ENCODE peak calls at places on chromosomes 16 and 17, in five cellular contexts. G, F, V, E and J are unnamed samples.

GRCh38 chr16:78800535-78800934 is 701.1 kb downstream of the WWOX start:
- DNase-seq in E (no peak), V (no peak), G (no peak), F (no peak), J (no peak)

GRCh38 chr16:53642094-53642493 is 61.6 kb downstream of the RPGRIP1L start:
- DNase-seq in F (no peak), V (no peak), G (no peak), E (peak), J (no peak)

GRCh38 chr17:58330544-58330996 is 2.0 kb upstream of the TSPOAP1 start:
- DNase-seq in V (no peak), F (no peak), E (no peak), G (no peak), J (no peak)

GRCh38 chr16:48860341-48860740 is 250.4 kb upstream of the N4BP1 start:
- DNase-seq in V (no peak), E (no peak), F (no peak), G (no peak), J (no peak)

GRCh38 chr16:819336-819735 is 18.8 kb upstream of the GNG13 start:
- DNase-seq in E (no peak), G (no peak), V (no peak), F (no peak), J (no peak)

GRCh38 chr16:11084484-11085024 is 140.2 kb downstream of the CLEC16A start:
- DNase-seq in V (peak), G (no peak), E (no peak), F (peak), J (no peak)

GRCh38 chr17:44390250-44390649 is 801 bp upstream of the ITGA2B start:
- DNase-seq in E (no peak), F (no peak), V (no peak), G (no peak), J (no peak)

GRCh38 chr17:14522795-14523387 is 222.0 kb downstream of the HS3ST3B1 start:
- DNase-seq in F (no peak), V (no peak), G (no peak), E (no peak), J (no peak)

GRCh38 chr16:19809121-19809635 is 75.5 kb downstream of the GPRC5B start:
- DNase-seq in E (no peak), G (peak), V (peak), F (no peak), J (peak)

GRCh38 chr16:10970065-10970464 is 25.7 kb downstream of the CLEC16A start:
- DNase-seq in E (no peak), V (peak), F (peak), G (no peak), J (no peak)

GRCh38 chr17:41836550-41837196 is 641 bp upstream of the NT5C3B start:
- DNase-seq in F (no peak), E (no peak), V (no peak), G (no peak), J (no peak)

GRCh38 chr17:67289174-67289876 is 44.3 kb upstream of the HELZ start:
- DNase-seq in E (peak), F (peak), V (peak), G (peak), J (no peak)

GRCh38 chr16:88631384-88631783 is 7.0 kb upstream of the IL17C start:
- DNase-seq in V (no peak), G (no peak), E (no peak), F (no peak), J (no peak)

GRCh38 chr17:51860934-51861561 is 297.5 kb downstream of the CA10 start:
- DNase-seq in E (no peak), V (no peak), G (no peak), F (no peak), J (no peak)

GRCh38 chr17:13931111-13931526 is 138.2 kb upstream of the COX10 start:
- DNase-seq in G (no peak), V (peak), E (peak), F (peak), J (no peak)

GRCh38 chr17:76501018-76501826 is at the start of gene RHBDF2:
- DNase-seq in F (peak), V (peak), E (peak), G (peak), J (peak)

GRCh38 chr16:81486555-81487061 is 42.0 kb downstream of the CMIP start:
- DNase-seq in E (no peak), V (peak), G (peak), F (peak), J (no peak)

GRCh38 chr17:37490638-37491614 is 1.2 kb downstream of the DUSP14 start:
- DNase-seq in V (peak), G (peak), E (no peak), F (peak), J (no peak)

GRCh38 chr16:1707193-1707790 is 1.3 kb downstream of the MAPK8IP3 start:
- DNase-seq in V (peak), F (peak), G (no peak), E (no peak), J (no peak)

GRCh38 chr16:65117701-65118448 is 4.0 kb downstream of the CDH11 start:
- DNase-seq in E (peak), V (peak), F (peak), G (peak), J (peak)

GRCh38 chr16:83899272-83899897 is 470 bp downstream of the MLYCD start:
- DNase-seq in E (peak), G (peak), F (peak), V (peak), J (no peak)

GRCh38 chr16:88650749-88651275 is at the start of gene CYBA:
- DNase-seq in G (peak), V (peak), E (peak), F (peak), J (no peak)

GRCh38 chr16:28301154-28301553 is 8.8 kb downstream of the SBK1 start:
- DNase-seq in F (no peak), G (peak), E (no peak), V (no peak), J (no peak)

GRCh38 chr16:50372611-50373344 is 4.0 kb upstream of the BRD7 start:
- DNase-seq in F (peak), E (no peak), G (peak), V (peak), J (no peak)

GRCh38 chr16:84541999-84542876 is 37.8 kb upstream of the MEAK7 start:
- DNase-seq in F (peak), V (peak), E (no peak), G (no peak), J (no peak)

GRCh38 chr17:77728022-77728671 is 230.4 kb upstream of the TNRC6C start:
- DNase-seq in V (no peak), G (peak), F (peak), E (no peak), J (peak)

GRCh38 chr16:1152123-1152638 is 725 bp upstream of the CACNA1H start:
- DNase-seq in V (no peak), F (no peak), E (no peak), G (no peak), J (no peak)

GRCh38 chr17:45300060-45300751 is 16.6 kb downstream of the MAP3K14 start:
- DNase-seq in V (no peak), E (no peak), G (no peak), F (no peak), J (no peak)

GRCh38 chr17:57989011-57989345 is 924 bp upstream of the VEZF1 start:
- DNase-seq in F (no peak), V (peak), E (no peak), G (peak), J (no peak)

GRCh38 chr16:68722119-68723024 is 14.7 kb upstream of the CDH1 start:
- DNase-seq in V (no peak), E (no peak), G (no peak), F (no peak), J (no peak)

GRCh38 chr17:76969598-76970172 is 101.5 kb downstream of the MGAT5B start:
- DNase-seq in G (no peak), V (no peak), F (no peak), E (no peak), J (no peak)

DNA sequence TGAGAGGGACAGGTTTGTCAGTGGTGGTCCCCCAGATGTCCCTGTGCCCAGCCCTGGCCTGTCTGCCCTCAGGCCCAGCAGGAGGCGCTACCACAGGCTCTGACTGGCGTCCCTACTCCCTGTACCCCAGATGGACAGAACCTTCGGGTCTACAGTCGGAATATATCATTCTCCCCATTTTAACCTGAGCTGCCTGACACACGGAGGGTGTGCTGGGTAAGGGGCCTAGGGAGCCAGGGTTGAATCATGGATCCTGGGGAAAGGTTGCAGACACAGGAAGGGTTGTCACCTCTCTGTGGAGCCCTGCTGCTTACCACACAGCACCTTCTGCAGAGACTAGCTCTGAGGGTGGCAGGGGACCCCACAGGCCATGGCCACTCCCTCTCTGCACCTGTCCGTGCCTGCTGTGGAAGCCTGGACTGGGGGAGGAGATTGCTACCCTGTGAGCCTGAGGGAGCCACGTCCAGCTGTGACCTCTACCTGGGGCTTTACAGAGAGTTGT is 162.2 kb upstream of the ZNF267 start:
- DNase-seq in F (no peak), V (no peak), G (no peak), E (peak), J (no peak)
- TF ChIP-seq CTCF in F (no peak), V (no peak), G (no peak), E (no peak), J (no peak)

GRCh38 chr16:71501562-71501961 is 12.4 kb upstream of the ZNF19 start:
- DNase-seq in F (no peak), E (no peak), V (no peak), G (no peak), J (no peak)
- TF ChIP-seq CTCF in F (no peak), E (no peak), V (no peak), G (no peak), J (no peak)

GRCh38 chr17:74086992-74087391 is 116.5 kb upstream of the RPL38 start:
- DNase-seq in G (no peak), E (no peak), V (no peak), F (no peak), J (no peak)

GRCh38 chr17:74094651-74095050 is 108.8 kb upstream of the RPL38 start:
- DNase-seq in F (no peak), G (no peak), V (no peak), E (no peak), J (no peak)

GRCh38 chr17:74085434-74085833 is 118.0 kb upstream of the RPL38 start:
- DNase-seq in F (no peak), G (no peak), V (no peak), E (no peak), J (no peak)

GRCh38 chr17:74089869-74090464 is 113.5 kb upstream of the RPL38 start:
- DNase-seq in G (no peak), V (no peak), E (peak), F (peak), J (no peak)
- TF ChIP-seq CTCF in G (peak), V (peak), E (peak), F (peak), J (peak)

DNA sequence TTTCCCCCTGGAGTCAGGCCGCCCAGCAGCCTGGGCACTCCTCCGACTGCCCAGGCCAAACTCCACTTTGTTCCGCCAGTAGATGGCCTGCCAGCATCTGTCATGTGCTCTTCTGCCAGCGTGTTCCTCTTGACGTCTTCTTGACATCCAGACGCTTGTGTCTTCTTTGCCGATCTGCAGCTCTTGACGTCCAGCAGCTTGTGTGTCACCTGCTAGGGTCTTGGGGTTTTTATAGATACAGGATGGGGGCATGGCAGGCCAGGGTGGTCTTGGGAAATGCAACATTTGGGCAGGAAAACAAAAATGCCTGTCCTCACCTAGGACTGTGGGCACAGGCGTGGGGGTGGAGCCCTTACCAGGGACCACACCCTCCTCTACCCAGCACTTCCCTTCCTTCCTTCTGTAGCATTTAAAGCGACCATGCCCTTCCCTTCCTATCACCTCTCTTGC is 88.7 kb downstream of the BMERB1 start:
- DNase-seq in F (no peak), G (peak), V (no peak), E (no peak), J (no peak)
- TF ChIP-seq CTCF in F (no peak), G (peak), V (no peak), E (peak), J (no peak)

DNA sequence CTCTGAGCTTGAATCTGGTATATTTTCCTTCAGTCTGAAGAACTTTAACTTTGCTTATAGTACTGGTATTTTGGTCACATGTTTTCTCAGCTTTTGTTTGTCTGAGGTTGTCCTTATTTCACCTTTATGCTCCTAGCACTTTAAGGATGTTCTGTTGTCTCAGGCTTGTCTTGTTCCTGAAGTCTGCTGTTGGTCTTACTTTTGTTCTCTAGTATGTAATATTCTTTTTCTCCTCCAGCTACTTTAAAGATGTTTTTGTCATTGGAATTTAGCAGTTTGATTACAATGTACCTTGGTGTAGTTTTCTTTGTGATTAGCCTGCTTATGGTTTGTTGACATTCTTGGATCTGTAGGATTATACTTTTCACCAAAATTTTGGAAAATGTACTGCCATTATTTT is 23.6 kb downstream of the RPTOR start:
- DNase-seq in V (no peak), E (no peak), F (no peak), G (no peak), J (no peak)
- TF ChIP-seq CTCF in V (no peak), E (no peak), F (no peak), G (no peak), J (no peak)

GRCh38 chr17:62679866-62680377 is 52.5 kb downstream of the MRC2 start:
- DNase-seq in F (no peak), E (no peak), V (no peak), G (no peak), J (no peak)
- TF ChIP-seq CTCF in F (no peak), E (no peak), V (no peak), G (no peak), J (no peak)

GRCh38 chr17:39669897-39670735 is 1.9 kb downstream of the PNMT start:
- DNase-seq in V (no peak), E (no peak), G (peak), F (no peak), J (no peak)

GRCh38 chr17:39666231-39666600 is 1.1 kb downstream of the TCAP start:
- DNase-seq in V (no peak), E (no peak), F (no peak), G (no peak), J (no peak)

GRCh38 chr17:39667262-39668140 is 752 bp upstream of the PNMT start:
- DNase-seq in G (peak), V (no peak), F (no peak), E (no peak), J (no peak)

GRCh38 chr17:39666601-39667261 is 1.5 kb upstream of the PNMT start:
- DNase-seq in E (no peak), F (no peak), G (peak), V (no peak), J (no peak)

DNA sequence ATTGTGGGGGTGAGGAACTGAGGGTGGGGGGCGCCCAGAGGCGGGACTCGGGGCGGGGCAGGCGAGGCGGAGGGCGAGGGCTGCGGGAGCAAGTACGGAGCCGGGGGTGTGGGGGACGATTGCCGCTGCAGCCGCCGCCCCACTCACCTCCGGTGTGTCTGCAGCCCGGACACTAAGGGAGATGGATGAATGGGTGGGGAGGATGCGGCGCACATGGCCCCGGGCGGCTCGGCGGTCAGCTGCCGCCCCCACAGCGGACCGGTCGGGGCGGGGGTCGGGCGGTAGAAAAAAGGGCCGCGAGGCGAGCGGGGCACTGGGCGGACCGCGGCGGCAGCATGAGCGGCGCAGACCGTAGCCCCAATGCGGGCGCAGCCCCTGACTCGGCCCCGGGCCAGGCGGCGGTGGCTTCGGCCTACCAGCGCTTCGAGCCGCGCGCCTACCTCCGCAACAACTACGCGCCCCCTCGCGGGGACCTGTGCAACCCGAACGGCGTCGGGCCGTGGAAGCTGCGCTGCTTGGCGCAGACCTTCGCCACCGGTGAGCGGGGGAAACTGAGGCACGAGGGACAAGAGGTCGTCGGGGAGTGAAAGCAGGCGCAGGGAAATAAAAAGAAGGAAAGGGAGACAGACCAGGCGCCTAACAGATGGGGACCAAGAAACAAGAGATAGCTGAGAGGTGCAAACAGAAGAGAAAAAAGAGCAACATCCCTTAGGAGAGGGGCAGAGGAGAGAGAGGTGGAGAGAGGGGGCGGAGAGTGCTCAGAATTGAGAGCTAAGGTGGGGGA is at the start of gene PNMT:
- DNase-seq in G (peak), F (peak), V (peak), E (peak), J (no peak)
- TF ChIP-seq CTCF in G (peak), F (peak), V (peak), E (peak), J (peak)

GRCh38 chr16:57735755-57736418 is at the start of gene KATNB1:
- DNase-seq in F (no peak), G (no peak), E (no peak), V (no peak), J (no peak)

GRCh38 chr16:57738844-57739243 is 3.3 kb downstream of the KATNB1 start:
- DNase-seq in V (no peak), G (no peak), F (no peak), E (no peak), J (no peak)

GRCh38 chr16:57734308-57734924 is 1.2 kb upstream of the KATNB1 start:
- DNase-seq in V (no peak), G (no peak), F (no peak), E (no peak), J (no peak)

GRCh38 chr16:57734925-57735754 is 430 bp upstream of the KATNB1 start:
- DNase-seq in G (peak), F (peak), E (peak), V (peak), J (peak)

GRCh38 chr16:57736419-57737281 is 1.1 kb downstream of the KATNB1 start:
- DNase-seq in G (no peak), E (no peak), V (peak), F (peak), J (no peak)
- TF ChIP-seq CTCF in G (no peak), E (no peak), V (peak), F (peak), J (peak)

DNA sequence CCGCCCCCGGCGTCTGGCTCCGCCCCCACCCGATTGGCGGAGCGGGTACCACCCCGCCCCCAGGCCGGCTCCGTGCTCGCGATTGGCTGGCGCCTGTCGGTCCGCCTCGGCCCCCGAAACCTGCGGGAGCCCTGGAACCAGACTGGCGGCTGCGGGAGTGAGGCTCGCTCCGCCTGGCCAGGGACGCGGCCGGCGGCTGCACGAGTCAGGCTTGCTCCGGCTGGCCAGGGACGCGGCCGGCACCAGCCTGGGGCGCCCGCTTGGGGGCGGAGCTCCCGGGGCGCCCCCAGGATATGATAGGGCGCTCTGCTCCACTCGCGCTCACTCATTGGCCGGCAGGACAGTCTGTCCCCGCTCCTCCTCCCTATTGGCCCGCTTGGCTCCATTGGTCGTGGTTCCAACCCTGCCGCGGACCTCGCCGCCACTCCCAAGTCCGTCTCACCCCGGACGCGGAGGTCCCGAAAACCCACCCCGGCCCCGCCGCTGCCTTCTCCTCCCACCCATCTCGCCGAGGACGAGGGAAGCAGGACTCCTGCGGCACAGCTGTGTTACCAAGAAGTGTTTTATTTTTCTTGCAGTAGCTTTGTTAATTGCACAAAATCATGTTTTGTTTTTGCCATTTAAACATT is 340 bp upstream of the ROGDI start:
- DNase-seq in G (peak), V (peak), F (peak), E (peak), J (peak)
- TF ChIP-seq CTCF in G (peak), V (no peak), F (no peak), E (no peak), J (peak)